ENCODE peak calls at places on chromosomes 4 and X, in eight cellular contexts. C is right lobe of liver; D is hepatocyte; H is CD4-positive, CD25-positive, alpha-beta regulatory T cell; Z is HCT116; A is SK-N-SH; X is cardiac muscle cell; T is tibial nerve. P is an unnamed sample.

GRCh38 chr4:128335541-128335940 is 47.9 kb upstream of the PGRMC2 start:
- DNase-seq in H (no peak), X (no peak), A (no peak), D (no peak), T (no peak), C (no peak), Z (no peak), P (no peak)

GRCh38 chr4:7581477-7581876 is 146.7 kb upstream of the PSAPL1 start:
- DNase-seq in A (no peak), D (peak; percentile 78), T (no peak), C (no peak), Z (no peak), X (peak; percentile 41), H (no peak), P (no peak)

GRCh38 chrX:3345281-3346081 is 971 bp downstream of the MXRA5 start:
- DNase-seq in H (no peak), D (peak; percentile 66), C (peak; percentile 54), X (peak; percentile 66), T (no peak), A (peak; percentile 16), Z (no peak), P (no peak)

GRCh38 chr4:10460313-10461047 is 3.3 kb upstream of the ZNF518B start:
- DNase-seq in H (no peak), A (no peak), D (no peak), T (no peak), Z (no peak), X (no peak), C (no peak), P (no peak)

GRCh38 chrX:118772051-118772450 is 44.6 kb downstream of the IL13RA1 start:
- DNase-seq in A (no peak), T (no peak), D (no peak), C (no peak), Z (no peak), X (no peak), H (no peak), P (no peak)

GRCh38 chrX:80765226-80765625 is 44.5 kb downstream of the BRWD3 start:
- DNase-seq in H (no peak), T (no peak), Z (no peak), X (peak; percentile 62), A (no peak), C (no peak), D (no peak), P (no peak)

GRCh38 chr4:6362896-6363295 is 93.2 kb downstream of the WFS1 start:
- DNase-seq in Z (no peak), A (no peak), D (peak; percentile 65), T (no peak), X (peak; percentile 55), C (no peak), H (no peak), P (no peak)

GRCh38 chr4:54658321-54659093 is 750 bp downstream of the KIT start:
- DNase-seq in D (peak; percentile 70), Z (peak; percentile 13), C (peak; percentile 61), X (peak; percentile 43), T (peak; percentile 10), H (no peak), A (peak; percentile 78), P (no peak)

GRCh38 chrX:24396236-24396929 is 35.9 kb downstream of the SUPT20HL1 start:
- DNase-seq in T (no peak), H (no peak), D (no peak), A (no peak), Z (no peak), X (peak; percentile 77), C (no peak), P (no peak)

GRCh38 chr4:118968006-118968405 is 79.4 kb downstream of the SYNPO2 start:
- DNase-seq in T (peak; percentile 78), C (peak; percentile 48), D (peak; percentile 51), Z (no peak), A (no peak), H (no peak), X (peak; percentile 95), P (peak; percentile 82)

GRCh38 chr4:49032440-49033161 is 46.5 kb downstream of the CWH43 start:
- DNase-seq in D (no peak), T (no peak), Z (peak; percentile 6), H (no peak), C (no peak), A (peak; percentile 27), X (peak; percentile 0), P (no peak)

GRCh38 chrX:49959602-49960001 is 37.2 kb downstream of the CLCN5 start:
- DNase-seq in Z (no peak), D (no peak), T (no peak), X (no peak), C (no peak), A (no peak), H (no peak), P (no peak)

GRCh38 chr4:63563288-63564014 is 845.8 kb downstream of the TECRL start:
- DNase-seq in X (no peak), H (no peak), T (no peak), D (peak; percentile 14), C (no peak), Z (no peak), A (no peak), P (no peak)

GRCh38 chrX:6052111-6052745 is 176.4 kb downstream of the NLGN4X start:
- DNase-seq in H (no peak), X (no peak), A (peak; percentile 48), Z (no peak), D (no peak), C (no peak), T (no peak), P (no peak)

GRCh38 chr4:71602271-71602890 is 181.5 kb downstream of the GC start:
- DNase-seq in T (no peak), Z (no peak), C (no peak), X (no peak), A (no peak), H (no peak), D (peak; percentile 45), P (no peak)

GRCh38 chrX:130174051-130174704 is 2.4 kb downstream of the RAB33A start:
- DNase-seq in A (peak; percentile 33), H (no peak), D (no peak), T (peak; percentile 36), C (peak; percentile 55), Z (no peak), X (peak; percentile 75), P (peak; percentile 69)

GRCh38 chr4:119684463-119684862 is 55.9 kb upstream of the PDE5A start:
- DNase-seq in A (no peak), T (no peak), C (no peak), H (no peak), X (no peak), D (no peak), Z (no peak), P (no peak)

DNA sequence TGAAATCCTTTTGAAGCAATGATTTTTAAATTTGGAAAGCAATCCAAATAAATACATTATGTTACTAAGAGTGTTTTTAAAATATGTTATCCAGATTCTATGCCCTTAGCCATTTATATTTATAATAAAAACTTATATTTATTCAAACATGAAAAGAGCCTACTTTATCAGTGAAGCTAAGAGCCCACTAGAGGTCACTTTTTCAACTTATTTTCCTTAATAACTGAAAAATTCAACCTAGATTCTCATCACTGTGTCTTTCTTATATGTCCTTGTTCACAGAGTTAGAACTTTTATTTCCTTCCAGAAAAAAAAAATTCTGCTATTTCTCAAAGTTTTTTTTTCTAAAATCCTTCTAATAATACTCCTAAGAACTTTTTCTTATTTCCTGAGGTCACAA is 23.9 kb downstream of the PRDM8 start:
- DNase-seq in C (no peak), X (peak; percentile 57), A (no peak), H (no peak), Z (no peak), T (no peak), D (peak; percentile 15), P (no peak)
- H3K4me1 ChIP-seq in C (no peaks in the 10 kb centered on the region), X (no peaks in the 10 kb centered on the region), A (peaks cover 7% of the 10 kb centered on the region), H (no peaks in the 10 kb centered on the region), Z (no peaks in the 10 kb centered on the region), T (no peaks in the 10 kb centered on the region), D (no peaks in the 10 kb centered on the region), P (no peaks in the 10 kb centered on the region)

DNA sequence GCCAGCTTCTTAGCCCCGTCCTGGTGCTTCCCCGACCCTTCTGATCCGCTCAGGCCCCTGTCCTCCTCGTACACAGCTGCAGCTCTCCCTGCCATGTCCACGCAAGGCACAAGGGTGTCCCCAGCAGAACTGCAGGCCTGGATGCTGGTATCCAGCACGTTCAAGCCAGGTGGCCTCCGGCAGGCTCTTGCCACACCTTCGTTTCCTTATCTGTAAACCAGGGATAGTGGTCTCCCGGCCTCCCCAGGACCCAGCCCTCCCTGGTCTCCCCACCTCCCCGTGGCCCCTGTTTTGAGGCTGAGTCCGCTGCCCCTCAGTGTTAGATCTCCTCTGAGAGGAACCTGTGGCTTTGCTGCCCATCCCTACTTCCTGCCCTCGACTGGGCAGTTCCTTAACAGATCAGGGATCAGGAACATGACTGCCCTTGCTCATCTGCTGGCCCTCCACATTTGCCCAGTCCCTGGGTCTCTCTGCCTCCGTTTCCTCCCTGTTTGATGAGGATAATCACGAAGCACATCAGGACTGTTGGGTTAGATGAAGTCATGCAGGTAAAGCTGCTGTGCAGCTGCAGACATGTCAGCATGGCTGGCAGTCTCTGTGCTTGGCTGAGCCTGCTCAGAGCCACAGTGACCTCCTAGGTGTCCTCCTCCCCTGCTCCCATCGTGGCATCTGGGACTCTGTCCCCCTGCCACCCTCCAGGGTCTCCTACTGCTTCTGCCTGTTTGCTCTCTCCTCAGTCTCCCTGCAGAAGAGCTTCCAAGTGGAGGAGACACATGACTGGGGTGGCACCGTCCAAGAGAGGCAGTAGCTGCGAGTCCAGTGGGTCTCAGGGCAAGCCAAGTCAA is 32.9 kb downstream of the PIGG start:
- DNase-seq in H (no peak), T (no peak), C (no peak), D (no peak), A (no peak), Z (no peak), X (no peak), P (no peak)
- H3K36me3 ChIP-seq in H (peaks cover 47% of the 10 kb centered on the region), T (no peaks in the 10 kb centered on the region), C (peaks cover 33% of the 10 kb centered on the region), D (no peaks in the 10 kb centered on the region), A (peaks cover 18% of the 10 kb centered on the region), Z (peaks cover 13% of the 10 kb centered on the region), X (peaks cover 24% of the 10 kb centered on the region), P (peaks cover 74% of the 10 kb centered on the region)

GRCh38 chr4:184472540-184473264 is 1.6 kb downstream of the IRF2 start:
- DNase-seq in T (peak; percentile 53), A (peak; percentile 87), X (peak; percentile 76), C (peak; percentile 97), D (peak; percentile 91), Z (no peak), H (peak; percentile 60), P (peak; percentile 73)
- H3K4me1 ChIP-seq in T (peaks cover 72% of the 10 kb centered on the region), A (no peaks in the 10 kb centered on the region), X (peaks cover 9% of the 10 kb centered on the region), C (no peaks in the 10 kb centered on the region), D (peaks cover 37% of the 10 kb centered on the region), Z (no peaks in the 10 kb centered on the region), H (peaks cover 57% of the 10 kb centered on the region), P (no peaks in the 10 kb centered on the region)

DNA sequence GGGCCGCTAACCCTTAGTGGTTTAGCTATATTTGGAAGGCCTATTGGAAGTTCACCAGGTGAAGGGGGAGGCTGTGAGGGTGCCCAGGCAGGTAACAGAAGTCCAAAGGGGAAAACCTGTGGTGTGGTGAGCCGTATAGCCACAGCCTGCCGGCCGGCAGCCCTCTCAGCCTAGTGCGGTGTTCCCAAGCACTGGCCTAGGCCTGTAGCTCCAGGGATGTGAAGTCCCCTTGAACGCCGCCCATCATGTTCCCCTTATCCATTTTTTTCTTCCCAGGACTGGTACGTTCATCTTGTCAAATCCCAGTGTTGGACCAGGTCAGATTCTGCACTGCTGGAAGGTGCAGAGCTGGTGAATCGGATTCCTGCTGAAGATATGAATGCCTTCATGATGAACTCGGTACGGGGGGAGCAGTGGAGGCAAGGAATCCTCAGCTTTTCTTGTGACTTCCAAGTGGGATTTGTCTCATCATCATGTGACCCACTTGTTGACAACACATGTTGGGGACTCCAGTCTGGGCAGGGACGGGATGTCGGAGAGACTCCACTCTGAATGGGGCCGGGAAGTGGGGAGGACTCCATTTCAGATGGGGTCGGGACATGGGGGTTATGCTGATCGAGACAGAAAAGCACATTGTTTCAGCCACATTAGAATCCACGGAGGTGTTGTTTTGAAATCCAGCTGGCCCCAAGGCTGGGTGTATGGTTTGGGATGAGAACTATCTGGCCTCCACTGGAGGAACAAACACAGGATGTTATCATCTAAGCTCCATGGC is 39.2 kb upstream of the MSANTD1 start:
- DNase-seq in T (no peak), H (no peak), Z (no peak), D (no peak), A (no peak), C (peak; percentile 33), X (no peak), P (no peak)
- H3K36me3 ChIP-seq in T (peaks cover 20% of the 10 kb centered on the region), H (peaks cover 81% of the 10 kb centered on the region), Z (peaks cover 12% of the 10 kb centered on the region), D (no peaks in the 10 kb centered on the region), A (peaks cover 60% of the 10 kb centered on the region), C (peaks cover 48% of the 10 kb centered on the region), X (peaks cover 54% of the 10 kb centered on the region), P (peaks cover 77% of the 10 kb centered on the region)